ENCODE peak calls at places on chromosomes 16 and 17, in nine cellular contexts. O is stimulated activated CD8-positive, alpha-beta memory T cell treated with anti-CD3 and anti-CD28 coated beads, Interleukin-7, amount 100 ng/mL, for 1 hour; T is A172; A is activated T-helper 1 cell treated with Interleukin-2 at 50 U/mL for 16 hours; Q is activated gamma-delta T cell treated with anti-CD3 and anti-CD28 coated beads, Interleukin-2, amount 50 U/mL, for 16 hours; S is nephron progenitor cell; J is HCEC 1CT; L is pancreas; M is Caki2. R is an unnamed sample.

GRCh38 chr16:11470676-11471415 is 115.9 kb downstream of the LITAF start:
- DNase-seq in M (no peak), T (no peak), L (no peak), A (no peak), J (peak), O (no peak), Q (no peak), S (no peak), R (no peak)

GRCh38 chr16:86663691-86664517 is 85.6 kb downstream of the FOXL1 start:
- DNase-seq in L (no peak), O (no peak), S (no peak), J (peak), T (peak), Q (no peak), M (no peak), A (no peak), R (peak)

GRCh38 chr17:17739388-17740066 is 58.3 kb downstream of the RAI1 start:
- DNase-seq in J (peak), L (no peak), M (no peak), A (no peak), O (no peak), S (no peak), T (peak), Q (no peak), R (peak)

GRCh38 chr17:35749560-35750412 is 3.3 kb downstream of the GAS2L2 start:
- DNase-seq in J (no peak), S (peak), M (no peak), T (no peak), L (no peak), O (no peak), A (no peak), Q (no peak), R (no peak)

GRCh38 chr17:38637951-38638350 is 32.2 kb upstream of the SRCIN1 start:
- DNase-seq in Q (no peak), L (no peak), S (no peak), T (no peak), O (no peak), A (no peak), M (no peak), J (no peak), R (no peak)

GRCh38 chr17:50218771-50219315 is 17.4 kb upstream of the COL1A1 start:
- DNase-seq in Q (no peak), T (peak), M (peak), S (no peak), A (no peak), O (no peak), J (peak), L (no peak), R (peak)

GRCh38 chr17:29140051-29140582 is 40.1 kb downstream of the MYO18A start:
- DNase-seq in Q (peak), A (peak), T (peak), M (peak), L (peak), S (peak), J (peak), O (peak), R (no peak)

GRCh38 chr17:49913226-49914095 is 55.5 kb upstream of the DLX4 start:
- DNase-seq in S (no peak), T (peak), M (peak), J (peak), Q (no peak), O (no peak), L (no peak), A (no peak), R (no peak)

GRCh38 chr17:29618272-29619065 is 4.2 kb downstream of the CORO6 start:
- DNase-seq in J (no peak), M (no peak), L (no peak), Q (no peak), O (no peak), T (no peak), S (no peak), A (no peak), R (no peak)

GRCh38 chr16:88936008-88936912 is 40.7 kb downstream of the CBFA2T3 start:
- DNase-seq in A (no peak), Q (no peak), O (no peak), T (no peak), S (no peak), J (no peak), L (no peak), M (no peak), R (no peak)

GRCh38 chr17:31527606-31528005 is 136.1 kb downstream of the RAB11FIP4 start:
- DNase-seq in S (no peak), T (peak), Q (no peak), M (peak), O (no peak), L (no peak), A (no peak), J (no peak), R (no peak)

GRCh38 chr17:17942846-17943245 is 29.4 kb downstream of the TOM1L2 start:
- DNase-seq in M (no peak), J (peak), T (peak), O (no peak), A (no peak), S (no peak), Q (no peak), L (no peak), R (no peak)

GRCh38 chr17:45050680-45051059 is 762 bp downstream of the DCAKD start:
- DNase-seq in Q (peak), T (peak), M (peak), A (no peak), L (no peak), O (no peak), S (no peak), J (peak), R (no peak)

GRCh38 chr17:40561871-40562611 is 3.2 kb downstream of the CCR7 start:
- DNase-seq in Q (no peak), J (peak), S (no peak), L (no peak), M (no peak), O (no peak), T (no peak), A (no peak), R (no peak)

GRCh38 chr16:87318158-87318644 is 1.0 kb upstream of the C16orf95 start:
- DNase-seq in T (no peak), M (no peak), A (no peak), J (peak), Q (no peak), L (no peak), S (no peak), O (no peak), R (no peak)

GRCh38 chr16:55189975-55190636 is 133.9 kb upstream of the IRX6 start:
- DNase-seq in A (no peak), O (no peak), T (no peak), S (no peak), Q (no peak), L (no peak), J (no peak), M (no peak), R (no peak)

GRCh38 chr16:3655791-3656490 is 1.4 kb downstream of the DNASE1 start:
- DNase-seq in Q (no peak), L (peak), J (no peak), S (no peak), O (no peak), M (no peak), T (no peak), A (no peak), R (no peak)

GRCh38 chr17:34012709-34013375 is 242.2 kb upstream of the CCL2 start:
- DNase-seq in O (no peak), J (no peak), A (no peak), T (no peak), S (no peak), L (no peak), Q (no peak), M (no peak), R (no peak)

GRCh38 chr17:68344701-68345136 is 53.4 kb downstream of the ARSG start:
- DNase-seq in O (no peak), L (no peak), J (no peak), S (no peak), A (peak), T (no peak), Q (peak), M (no peak), R (no peak)

GRCh38 chr17:48470388-48471034 is 40.5 kb upstream of the SKAP1 start:
- DNase-seq in A (no peak), Q (no peak), O (no peak), J (peak), T (peak), L (no peak), S (no peak), M (no peak), R (no peak)

GRCh38 chr16:819336-819735 is 18.8 kb upstream of the GNG13 start:
- DNase-seq in O (no peak), J (no peak), L (no peak), S (no peak), T (no peak), A (no peak), Q (no peak), M (no peak), R (no peak)

GRCh38 chr16:1002399-1003161 is 21.0 kb downstream of the SOX8 start:
- DNase-seq in A (peak), M (peak), Q (peak), O (peak), J (peak), T (peak), S (no peak), L (no peak), R (peak)

GRCh38 chr17:32503251-32504165 is 16.7 kb downstream of the CDK5R1 start:
- DNase-seq in Q (peak), T (peak), L (no peak), M (no peak), O (no peak), S (no peak), J (peak), A (no peak), R (no peak)